ENCODE peak calls at places on chromosomes 6 and 20, in eight cellular contexts. U is mesendoderm, N is astrocyte, Q is SJSA1, J is breast epithelium, X is hepatocyte, Y is HL-60, C is DND-41. E is an unnamed sample.

GRCh38 chr6:30900863-30901417 is 7.1 kb upstream of the GTF2H4 start:
- DNase-seq in X (no peak), C (no peak), Q (no peak), J (no peak), U (no peak), N (no peak), Y (no peak), E (no peak)

GRCh38 chr20:17586250-17586649 is 16.4 kb downstream of the DSTN start:
- DNase-seq in J (no peak), N (no peak), U (no peak), Y (no peak), X (no peak), C (no peak), Q (no peak), E (no peak)

GRCh38 chr6:33914519-33915120 is 110.8 kb upstream of the MLN start:
- DNase-seq in N (no peak), U (no peak), X (no peak), Y (peak), C (peak), J (no peak), Q (no peak), E (peak)

GRCh38 chr6:1611322-1611571 is 1.5 kb downstream of the FOXC1 start:
- DNase-seq in U (no peak), Q (no peak), Y (no peak), X (peak), C (no peak), J (no peak), N (no peak), E (no peak)

GRCh38 chr20:58246346-58246745 is 17.9 kb upstream of the ANKRD60 start:
- DNase-seq in C (no peak), X (no peak), Y (peak), N (peak), U (peak), Q (no peak), J (no peak), E (no peak)

GRCh38 chr6:133923938-133924593 is 29.0 kb upstream of the TBPL1 start:
- DNase-seq in Q (peak), C (peak), Y (peak), U (peak), N (peak), X (peak), J (peak), E (peak)

GRCh38 chr6:22221211-22221610 is 75.6 kb downstream of the PRL start:
- DNase-seq in Y (no peak), X (no peak), U (no peak), J (no peak), C (no peak), Q (no peak), N (peak), E (no peak)

GRCh38 chr6:158560787-158561246 is 926 bp downstream of the TMEM181 start:
- DNase-seq in C (peak), Y (peak), N (no peak), U (no peak), X (peak), J (no peak), Q (no peak), E (no peak)

GRCh38 chr6:44851176-44851575 is 463.7 kb downstream of the CDC5L start:
- DNase-seq in N (peak), J (no peak), Y (no peak), Q (no peak), U (no peak), X (no peak), C (no peak), E (no peak)

GRCh38 chr6:37876843-37877242 is 57.3 kb downstream of the ZFAND3 start:
- DNase-seq in X (no peak), C (no peak), Q (no peak), U (no peak), Y (no peak), J (no peak), N (no peak), E (no peak)

GRCh38 chr6:37928217-37928616 is 108.7 kb downstream of the ZFAND3 start:
- DNase-seq in U (peak), Q (no peak), N (no peak), Y (no peak), J (no peak), X (no peak), C (no peak), E (no peak)

GRCh38 chr6:22362361-22362760 is 65.5 kb upstream of the PRL start:
- DNase-seq in X (no peak), Y (no peak), Q (no peak), J (no peak), C (no peak), U (no peak), N (no peak), E (no peak)

GRCh38 chr6:16592550-16592892 is 168.7 kb downstream of the ATXN1 start:
- DNase-seq in N (no peak), Y (no peak), C (no peak), X (no peak), J (no peak), U (no peak), Q (no peak), E (no peak)

GRCh38 chr20:36147707-36148106 is 6.8 kb upstream of the EPB41L1 start:
- DNase-seq in J (no peak), X (peak), Y (no peak), N (peak), U (no peak), C (no peak), Q (no peak), E (no peak)

GRCh38 chr20:37541326-37541725 is 13.7 kb upstream of the BLCAP start:
- DNase-seq in U (no peak), J (no peak), Q (peak), N (no peak), C (no peak), X (no peak), Y (no peak), E (no peak)

GRCh38 chr6:75930954-75931689 is 141.3 kb downstream of the IMPG1 start:
- DNase-seq in X (no peak), C (no peak), Q (no peak), U (no peak), Y (no peak), N (peak), J (no peak), E (no peak)

GRCh38 chr6:16712250-16712930 is 48.9 kb downstream of the ATXN1 start:
- DNase-seq in J (no peak), U (no peak), Q (no peak), N (no peak), Y (peak), X (no peak), C (no peak), E (peak)

GRCh38 chr20:36532388-36532787 is 8.9 kb upstream of the MYL9 start:
- DNase-seq in X (no peak), C (no peak), Q (no peak), N (no peak), U (no peak), Y (no peak), J (no peak), E (no peak)

GRCh38 chr20:33301192-33301930 is 18.3 kb downstream of the BPIFB1 start:
- DNase-seq in J (no peak), N (peak), Q (no peak), Y (no peak), X (no peak), C (no peak), U (peak), E (no peak)

GRCh38 chr20:32474717-32474966 is 110.5 kb downstream of the NOL4L start:
- DNase-seq in J (no peak), Q (no peak), Y (no peak), C (no peak), X (no peak), U (no peak), N (no peak), E (no peak)

GRCh38 chr6:39050453-39051112 is 2.0 kb downstream of the GLP1R start:
- DNase-seq in J (no peak), Y (no peak), Q (no peak), C (no peak), N (no peak), X (no peak), U (no peak), E (no peak)

GRCh38 chr6:30557683-30557981 is 537 bp downstream of the PRR3 start:
- DNase-seq in J (no peak), Y (peak), C (no peak), Q (no peak), U (no peak), N (no peak), X (no peak), E (no peak)

GRCh38 chr6:149860834-149861602 is 3.1 kb downstream of the LRP11 start:
- DNase-seq in X (no peak), Y (no peak), N (peak), J (no peak), U (no peak), Q (no peak), C (no peak), E (no peak)

GRCh38 chr20:57661201-57662027 is 41.2 kb upstream of the ZBP1 start:
- DNase-seq in J (peak), X (no peak), Q (no peak), C (no peak), N (no peak), U (no peak), Y (no peak), E (no peak)

GRCh38 chr6:20213271-20213798 is 1.1 kb upstream of the MBOAT1 start:
- DNase-seq in C (peak), Q (no peak), J (no peak), X (no peak), U (no peak), Y (peak), N (no peak), E (no peak)

GRCh38 chr6:106381871-106382270 is 21.4 kb downstream of the CRYBG1 start:
- DNase-seq in U (no peak), X (no peak), J (peak), Q (no peak), Y (no peak), C (no peak), N (no peak), E (peak)

DNA sequence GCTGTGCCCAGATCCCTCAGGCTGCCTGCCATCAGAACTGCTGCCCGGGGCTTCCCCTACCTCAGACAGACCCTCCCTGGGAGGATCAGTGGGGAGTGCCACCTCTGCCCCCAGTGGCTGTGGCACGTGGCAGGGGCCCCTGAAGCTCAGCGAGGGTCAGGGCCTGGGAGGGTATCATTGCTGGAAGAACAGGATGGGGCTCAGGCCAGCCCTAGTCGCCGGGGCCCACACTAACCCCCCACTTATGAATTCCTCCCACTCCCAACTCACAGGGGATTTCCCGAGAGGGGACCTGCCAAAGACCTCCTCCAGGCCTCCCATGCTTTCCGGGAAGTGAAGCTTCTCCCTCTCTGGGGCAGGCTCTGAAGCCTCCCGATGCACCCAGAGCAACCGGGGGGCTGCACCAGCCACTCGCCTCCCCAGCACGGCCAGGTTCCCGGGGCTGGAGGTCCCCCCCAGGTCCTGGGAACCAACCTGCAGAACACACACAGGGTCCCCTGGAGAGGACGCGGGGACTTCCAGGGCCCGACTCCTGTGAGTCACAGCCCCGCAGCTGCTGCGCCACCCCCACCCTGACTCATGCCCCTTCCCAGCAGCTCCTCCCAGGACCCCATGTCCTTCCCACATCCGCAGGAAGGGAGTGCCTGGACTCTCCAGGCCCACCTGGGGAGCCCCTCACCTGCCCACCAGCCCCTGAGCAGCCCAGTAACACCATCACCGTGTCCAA is 2.5 kb downstream of the TNFRSF6B start:
- DNase-seq in J (no peak), U (peak), Y (no peak), X (peak), C (no peak), N (peak), Q (peak), E (no peak)
- H3K4me3 ChIP-seq in J (peak), U (no peak), Y (no peak), X (no peak), C (no peak), N (no peak), Q (no peak), E (no peak)

GRCh38 chr6:104613416-104614001 is 246.2 kb downstream of the HACE1 start:
- DNase-seq in N (peak), Q (no peak), X (no peak), C (no peak), U (peak), Y (no peak), J (no peak), E (no peak)
- H3K4me3 ChIP-seq in N (no peak), Q (peak), X (no peak), C (no peak), U (no peak), Y (no peak), J (no peak), E (no peak)

DNA sequence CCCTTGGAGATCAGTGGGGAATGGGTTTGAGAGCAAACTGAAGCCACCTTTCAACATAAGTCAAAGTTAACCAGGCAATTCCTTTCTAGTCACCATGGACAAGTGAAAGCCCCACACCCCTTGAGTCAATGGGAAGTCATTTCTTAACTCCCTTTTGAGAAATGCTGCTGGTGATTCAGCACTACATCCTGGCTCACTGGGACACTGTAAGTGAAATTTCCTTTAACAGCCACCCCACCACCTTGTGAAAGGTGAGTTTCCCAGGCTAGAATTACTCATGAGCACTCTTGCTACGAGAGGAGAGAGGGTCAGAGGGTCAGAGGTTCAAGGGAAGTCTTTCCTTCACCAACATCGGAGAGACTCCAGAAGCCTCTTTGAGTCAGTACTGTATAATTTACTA is 93.3 kb upstream of the MARCKS start:
- DNase-seq in Y (peak), J (no peak), U (peak), C (no peak), X (peak), Q (no peak), N (peak), E (no peak)
- H3K4me3 ChIP-seq in Y (no peak), J (no peak), U (no peak), C (no peak), X (no peak), Q (no peak), N (no peak), E (no peak)

GRCh38 chr6:17927705-17928104 is 59.7 kb downstream of the KIF13A start:
- DNase-seq in X (no peak), J (no peak), N (no peak), C (no peak), U (no peak), Y (no peak), Q (no peak), E (no peak)

GRCh38 chr6:17930321-17930993 is 57.0 kb downstream of the KIF13A start:
- DNase-seq in J (no peak), N (peak), X (no peak), C (no peak), U (no peak), Q (no peak), Y (no peak), E (no peak)

GRCh38 chr6:17931227-17931626 is 56.2 kb downstream of the KIF13A start:
- DNase-seq in X (no peak), U (no peak), J (no peak), Y (no peak), C (no peak), N (no peak), Q (no peak), E (no peak)

GRCh38 chr6:17932362-17932852 is 55.0 kb downstream of the KIF13A start:
- DNase-seq in J (no peak), X (peak), Y (peak), C (no peak), U (no peak), N (peak), Q (peak), E (no peak)

DNA sequence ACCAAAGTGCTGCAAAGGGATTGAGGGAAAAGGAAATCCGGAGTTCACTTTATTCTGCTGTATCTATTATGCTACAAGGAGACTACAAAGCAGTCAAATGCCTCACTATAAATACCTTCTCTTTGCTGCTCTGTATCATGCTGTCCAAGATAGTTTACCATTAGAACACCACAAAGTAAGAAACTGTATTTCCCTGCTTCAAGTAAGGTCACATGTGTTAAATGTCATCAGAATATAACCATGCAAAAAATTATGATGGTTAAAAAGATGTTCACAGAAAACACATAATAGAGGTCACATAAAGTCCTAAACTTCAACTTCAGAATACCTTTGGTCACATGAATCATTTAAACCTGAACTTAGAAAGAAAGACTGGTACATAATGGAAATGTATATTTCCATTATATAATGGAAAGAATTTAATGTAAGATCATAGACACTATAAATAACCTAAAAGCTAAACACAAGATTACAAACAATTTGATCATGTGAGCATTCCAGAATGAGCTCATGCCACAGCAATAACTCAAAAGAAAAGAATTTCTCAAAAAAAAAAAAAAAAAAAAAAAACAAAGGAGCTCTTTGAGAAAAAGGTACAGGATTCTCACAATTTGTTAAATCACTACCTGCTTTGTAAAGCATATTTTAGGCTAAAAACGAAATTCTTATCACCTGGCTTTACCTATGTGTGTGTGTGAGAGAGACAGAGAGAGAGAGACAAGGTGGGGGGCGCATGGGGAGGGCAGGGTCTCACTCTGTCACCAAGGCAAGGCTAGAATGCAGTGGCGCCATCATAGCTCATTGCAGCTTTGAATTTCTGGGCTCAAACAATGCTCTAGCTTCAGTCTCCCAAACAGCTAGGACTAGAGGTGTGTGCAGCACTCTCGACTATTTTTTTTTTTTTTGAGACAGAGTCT is 58.7 kb downstream of the KIF13A start:
- DNase-seq in Y (no peak), U (no peak), X (no peak), J (no peak), Q (no peak), C (no peak), N (peak), E (no peak)
- H3K4me3 ChIP-seq in Y (no peak), U (no peak), X (no peak), J (no peak), Q (no peak), C (no peak), N (no peak), E (no peak)

GRCh38 chr6:111691345-111692225 is 85.9 kb upstream of the TRAF3IP2 start:
- DNase-seq in U (no peak), Y (no peak), X (peak), N (no peak), Q (no peak), C (no peak), J (no peak), E (no peak)
- H3K4me3 ChIP-seq in U (no peak), Y (no peak), X (no peak), N (no peak), Q (no peak), C (no peak), J (no peak), E (no peak)

DNA sequence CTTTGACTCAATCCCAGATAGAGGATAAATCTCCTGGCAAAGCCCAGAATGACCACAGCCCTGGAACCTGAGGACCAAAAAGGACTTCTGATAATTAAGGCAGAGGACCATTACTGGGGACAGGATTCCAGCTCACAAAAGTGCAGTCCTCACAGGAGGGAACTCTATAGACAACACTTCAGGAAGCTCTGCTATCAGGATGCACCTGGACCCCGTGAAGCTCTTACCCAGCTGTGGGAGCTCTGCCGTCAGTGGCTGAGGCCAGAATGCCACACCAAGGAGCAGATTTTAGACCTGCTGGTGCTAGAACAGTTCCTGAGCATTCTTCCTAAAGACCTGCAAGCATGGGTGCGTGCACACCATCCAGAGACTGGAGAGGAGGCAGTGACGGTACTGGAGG is 987 bp downstream of the ZSCAN16 start:
- DNase-seq in J (no peak), Q (no peak), C (no peak), Y (no peak), X (no peak), U (no peak), N (no peak), E (no peak)
- H3K4me3 ChIP-seq in J (no peak), Q (no peak), C (no peak), Y (no peak), X (peak), U (no peak), N (no peak), E (peak)

GRCh38 chr20:49785851-49786174 is 26.8 kb upstream of the SLC9A8 start:
- DNase-seq in J (no peak), N (no peak), C (no peak), X (no peak), Q (no peak), U (no peak), Y (peak), E (no peak)
- H3K4me3 ChIP-seq in J (no peak), N (no peak), C (no peak), X (no peak), Q (no peak), U (no peak), Y (no peak), E (no peak)